ENCODE peak calls at places on chromosomes 7 and 10, in seven cellular contexts. R, Y, A, M, V, U and D are unnamed samples.

GRCh38 chr10:29621161-29621560 is 13.6 kb downstream of the SVIL start:
- DNase-seq in R (no peak), Y (no peak), A (peak; percentile 63), M (no peak), V (no peak), U (no peak), D (peak; percentile 10)

GRCh38 chr10:121005948-121006587 is 154.9 kb downstream of the WDR11 start:
- DNase-seq in R (no peak), Y (no peak), A (no peak), M (no peak), V (no peak), U (no peak), D (no peak)

GRCh38 chr7:13105209-13105608 is 417.8 kb downstream of the ARL4A start:
- DNase-seq in R (no peak), Y (no peak), A (no peak), M (no peak), V (no peak), U (no peak), D (no peak)

GRCh38 chr7:129643545-129644170 is 32.1 kb downstream of the NRF1 start:
- DNase-seq in R (no peak), Y (no peak), A (no peak), M (no peak), V (no peak), U (no peak), D (no peak)

GRCh38 chr7:131753620-131754222 is 197.3 kb upstream of the PODXL start:
- DNase-seq in R (no peak), Y (no peak), A (peak; percentile 62), M (no peak), V (no peak), U (no peak), D (no peak)

GRCh38 chr7:148290451-148291005 is 300.0 kb upstream of the C7orf33 start:
- DNase-seq in R (no peak), Y (no peak), A (no peak), M (no peak), V (no peak), U (no peak), D (no peak)

GRCh38 chr7:157272351-157273207 is 64.2 kb upstream of the DNAJB6 start:
- DNase-seq in R (no peak), Y (no peak), A (no peak), M (no peak), V (no peak), U (no peak), D (no peak)

GRCh38 chr10:88091490-88092061 is 228.2 kb downstream of the PTEN start:
- DNase-seq in R (no peak), Y (peak; percentile 41), A (no peak), M (peak; percentile 37), V (peak; percentile 90), U (no peak), D (no peak)

GRCh38 chr10:11823122-11823988 is at the start of gene PROSER2:
- DNase-seq in R (peak; percentile 13), Y (peak; percentile 65), A (peak; percentile 46), M (no peak), V (peak; percentile 40), U (peak; percentile 50), D (peak; percentile 64)